ENCODE peak calls at places on chromosomes 2 and 18, in five cellular contexts. L is MCF 10A, W is heart right ventricle, G is stomach, O is thoracic aorta. N is an unnamed sample.

GRCh38 chr2:50546790-50547189 is 485.1 kb downstream of the NRXN1 start:
- DNase-seq in O (no peak), W (no peak), G (no peak), L (peak; percentile 79), N (no peak)

GRCh38 chr2:46669996-46670793 is 190.8 kb downstream of the TMEM247 start:
- DNase-seq in L (no peak), G (no peak), O (no peak), W (no peak), N (no peak)

GRCh38 chr2:10495311-10495987 is 47.3 kb upstream of the ODC1 start:
- DNase-seq in L (no peak), O (no peak), G (no peak), W (no peak), N (no peak)

GRCh38 chr2:238122287-238123217 is 15.9 kb upstream of the KLHL30 start:
- DNase-seq in O (no peak), L (no peak), G (no peak), W (no peak), N (no peak)

GRCh38 chr18:4351005-4351404 is 104.1 kb downstream of the DLGAP1 start:
- DNase-seq in O (no peak), G (no peak), W (no peak), L (no peak), N (no peak)

GRCh38 chr18:76494541-76495403 is at the start of gene ZNF516:
- DNase-seq in L (peak; percentile 33), G (peak; percentile 45), W (no peak), O (no peak), N (no peak)

GRCh38 chr2:33250417-33251029 is 225.9 kb upstream of the RASGRP3 start:
- DNase-seq in O (no peak), L (no peak), G (no peak), W (no peak), N (no peak)

GRCh38 chr2:175552902-175553301 is 371.4 kb upstream of the ATP5MC3 start:
- DNase-seq in O (no peak), W (no peak), G (no peak), L (no peak), N (no peak)

GRCh38 chr18:21682276-21683051 is 22.1 kb downstream of the ABHD3 start:
- DNase-seq in L (no peak), O (no peak), W (peak; percentile 9), G (no peak), N (no peak)

GRCh38 chr2:239040152-239040761 is 192.4 kb downstream of the TWIST2 start:
- DNase-seq in W (no peak), O (no peak), L (no peak), G (no peak), N (no peak)

GRCh38 chr2:239114119-239114581 is 266.3 kb downstream of the TWIST2 start:
- DNase-seq in O (no peak), L (no peak), G (peak; percentile 49), W (no peak), N (no peak)

GRCh38 chr2:85231242-85231805 is 96.5 kb downstream of the TGOLN2 start:
- DNase-seq in O (no peak), L (no peak), G (no peak), W (no peak), N (no peak)
- TF ChIP-seq CTCF in O (no peak), L (no peak), G (no peak), W (no peak), N (peak; percentile 18)

GRCh38 chr2:9114457-9114856 is 92.2 kb upstream of the ASAP2 start:
- DNase-seq in L (peak; percentile 31), G (no peak), W (no peak), O (no peak), N (no peak)
- TF ChIP-seq CTCF in L (no peak), G (no peak), W (no peak), O (no peak), N (no peak)

GRCh38 chr2:229971298-229971790 is 49.0 kb downstream of the FBXO36 start:
- DNase-seq in O (no peak), L (no peak), G (no peak), W (no peak), N (no peak)

GRCh38 chr2:229970406-229970805 is 48.1 kb downstream of the FBXO36 start:
- DNase-seq in G (no peak), O (no peak), L (no peak), W (no peak), N (no peak)

GRCh38 chr2:229974271-229974670 is 52.0 kb downstream of the FBXO36 start:
- DNase-seq in O (no peak), L (no peak), W (no peak), G (no peak), N (no peak)
- TF ChIP-seq CTCF in O (no peak), L (no peak), W (peak; percentile 26), G (no peak), N (no peak)

DNA sequence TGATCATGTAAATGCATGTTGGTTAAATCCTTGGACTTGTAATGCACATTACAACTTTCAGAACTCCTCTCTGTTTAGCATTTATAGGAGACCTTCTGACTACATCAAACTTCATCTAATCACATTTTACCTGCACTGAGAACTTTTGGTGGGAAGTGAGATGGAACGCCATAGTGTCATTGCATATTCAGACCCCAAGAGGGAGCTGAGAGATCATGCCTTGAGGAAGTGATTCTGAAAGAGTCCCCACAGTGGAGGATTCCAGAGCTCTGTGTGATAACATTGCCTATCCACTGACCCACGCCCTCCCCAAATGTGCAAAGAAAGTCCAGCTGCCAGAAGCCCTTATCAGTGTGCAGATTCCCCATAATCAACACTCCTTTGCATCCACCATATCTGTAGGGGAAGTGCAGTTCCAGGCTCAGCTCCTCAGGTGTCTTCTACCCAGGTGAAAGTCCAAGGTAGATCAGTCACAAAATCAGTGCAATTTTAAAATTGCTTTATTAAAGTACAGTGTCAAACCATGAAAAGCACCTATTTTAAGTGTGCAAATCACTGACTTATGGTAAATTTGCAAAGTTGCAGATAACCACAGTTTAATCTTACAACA is 212.4 kb downstream of the RPIA start:
- DNase-seq in G (no peak), L (peak; percentile 51), W (peak; percentile 6), O (no peak), N (no peak)
- TF ChIP-seq CTCF in G (peak; percentile 42), L (peak; percentile 71), W (peak; percentile 74), O (peak; percentile 41), N (peak; percentile 61)

DNA sequence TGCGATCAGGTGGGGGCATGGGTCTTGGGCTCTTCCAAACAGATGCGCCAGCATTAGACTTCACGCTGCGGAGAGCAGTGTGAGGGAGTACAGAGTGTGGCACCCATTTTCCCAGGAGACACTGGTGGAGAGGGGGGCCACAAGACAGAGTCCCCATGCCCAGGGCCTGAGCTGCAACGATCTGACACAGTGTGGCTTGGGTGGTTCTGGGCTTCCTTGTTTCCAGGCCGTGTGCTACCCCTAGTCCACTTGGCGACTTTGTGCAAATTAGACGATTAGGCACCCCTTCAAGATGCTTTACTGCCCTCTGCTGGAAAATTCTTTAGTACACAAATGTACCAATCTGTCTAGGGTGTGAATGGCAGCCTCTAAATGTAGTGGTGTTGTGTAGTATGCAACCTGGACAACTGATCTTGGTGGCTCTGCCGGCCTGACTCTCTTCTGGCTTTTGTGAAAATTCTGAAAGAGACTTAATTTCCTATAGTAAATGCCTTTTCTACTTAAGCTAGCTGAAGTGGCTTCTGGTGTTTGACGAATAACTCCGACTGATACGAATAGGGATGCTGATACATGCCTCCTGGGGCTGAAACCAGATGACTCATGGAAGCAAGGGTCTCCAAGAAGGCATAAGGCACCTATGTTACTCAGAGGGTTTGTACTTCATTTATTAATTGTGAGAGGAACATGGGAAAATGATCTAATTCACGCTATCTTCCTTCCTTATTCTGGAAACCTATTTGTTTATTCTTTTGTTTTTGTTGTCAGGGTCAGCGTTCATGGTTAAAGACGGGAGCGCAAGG is 92.3 kb upstream of the SMAD2 start:
- DNase-seq in O (no peak), G (no peak), L (peak; percentile 83), W (peak; percentile 41), N (no peak)
- TF ChIP-seq CTCF in O (peak; percentile 44), G (peak; percentile 60), L (peak; percentile 66), W (peak; percentile 63), N (peak; percentile 66)

DNA sequence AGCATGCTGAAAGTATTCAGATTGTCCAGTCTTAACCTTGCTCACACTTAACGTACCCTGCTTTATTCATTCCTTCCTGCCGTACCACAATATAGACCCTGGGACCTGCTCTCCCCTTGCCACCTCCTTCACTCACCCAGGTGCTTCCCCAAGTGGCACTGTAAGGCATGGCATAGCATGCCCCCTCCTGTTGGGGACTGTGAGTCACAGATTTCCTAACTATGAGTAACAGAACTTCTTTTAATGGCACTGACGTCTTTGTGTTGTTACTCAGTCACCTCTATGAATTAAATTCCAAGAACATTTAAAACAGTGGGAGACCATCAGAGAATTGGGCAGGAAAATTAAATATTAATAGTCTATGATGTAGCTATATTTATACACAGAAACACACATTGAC is 117.2 kb downstream of the CTNNA2 start:
- DNase-seq in W (no peak), G (no peak), L (peak; percentile 49), O (no peak), N (no peak)
- TF ChIP-seq CTCF in W (no peak), G (no peak), L (peak; percentile 18), O (no peak), N (no peak)

DNA sequence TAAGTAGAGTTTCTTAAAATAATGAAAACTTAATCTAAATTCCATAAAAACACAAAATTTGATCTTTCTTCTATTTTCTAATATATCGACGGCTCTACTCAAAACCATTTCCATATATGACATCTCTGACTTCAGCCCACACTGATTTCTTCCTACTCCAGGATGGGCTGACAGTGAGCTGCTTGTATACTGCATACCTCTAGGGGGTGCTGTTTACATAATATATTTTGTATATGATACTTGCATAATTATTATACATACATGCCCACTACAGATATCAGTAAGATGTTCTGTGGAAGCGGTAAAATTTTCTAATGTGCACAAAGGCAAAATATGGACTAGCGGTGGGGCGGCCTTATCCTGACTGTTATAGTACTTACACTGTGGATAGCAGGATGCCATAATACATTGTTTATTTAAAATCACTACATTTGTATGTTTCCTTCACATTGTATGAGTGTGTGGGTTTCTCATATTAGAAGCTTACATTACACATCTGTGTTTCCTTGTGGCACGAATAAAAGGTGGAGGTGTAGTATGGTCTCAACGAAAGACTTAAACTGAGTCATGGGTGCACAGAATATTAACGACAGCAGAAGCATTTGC is 66.1 kb upstream of the NXPH2 start:
- DNase-seq in L (peak; percentile 51), O (no peak), G (no peak), W (no peak), N (no peak)
- TF ChIP-seq CTCF in L (peak; percentile 45), O (peak; percentile 17), G (no peak), W (peak; percentile 43), N (peak; percentile 77)